ENCODE peak calls at places on chromosomes 3 and 15, in four cellular contexts. One of them, this sample, is unnamed.

GRCh38 chr15:100525894-100526512 is 2.7 kb downstream of the CERS3 start:
- DNase-seq in T-helper 9 cell: no peak
- DNase-seq in NCI-H2081: peak; percentile 45
- DNase-seq in skeletal muscle cell: no peak
- DNase-seq in this sample: no peak

GRCh38 chr3:120678984-120679383 is 3.1 kb downstream of the HGD start:
- DNase-seq in skeletal muscle cell: no peak
- DNase-seq in T-helper 9 cell: no peak
- DNase-seq in NCI-H2081: no peak
- DNase-seq in this sample: no peak

GRCh38 chr3:187403768-187404270 is 35.6 kb downstream of the RTP4 start:
- DNase-seq in NCI-H2081: no peak
- DNase-seq in skeletal muscle cell: peak; percentile 95
- DNase-seq in T-helper 9 cell: no peak
- DNase-seq in this sample: no peak

GRCh38 chr3:44342191-44342790 is 3.7 kb downstream of the TCAIM start:
- DNase-seq in skeletal muscle cell: no peak
- DNase-seq in NCI-H2081: no peak
- DNase-seq in T-helper 9 cell: no peak
- DNase-seq in this sample: no peak

GRCh38 chr3:63450634-63451363 is 172.7 kb downstream of the SYNPR start:
- DNase-seq in skeletal muscle cell: no peak
- DNase-seq in T-helper 9 cell: no peak
- DNase-seq in NCI-H2081: no peak
- DNase-seq in this sample: no peak

GRCh38 chr15:69082041-69082502 is 67.6 kb downstream of the NOX5 start:
- DNase-seq in skeletal muscle cell: peak; percentile 81
- DNase-seq in NCI-H2081: no peak
- DNase-seq in T-helper 9 cell: no peak
- DNase-seq in this sample: no peak

GRCh38 chr3:113758389-113759029 is 11.7 kb downstream of the ATP6V1A start:
- DNase-seq in skeletal muscle cell: no peak
- DNase-seq in NCI-H2081: no peak
- DNase-seq in T-helper 9 cell: no peak
- DNase-seq in this sample: no peak

GRCh38 chr15:41981373-41982132 is 9.2 kb upstream of the EHD4 start:
- DNase-seq in NCI-H2081: no peak
- DNase-seq in T-helper 9 cell: no peak
- DNase-seq in skeletal muscle cell: no peak
- DNase-seq in this sample: no peak

GRCh38 chr15:60928210-60928609 is 300.9 kb downstream of the RORA start:
- DNase-seq in NCI-H2081: no peak
- DNase-seq in T-helper 9 cell: no peak
- DNase-seq in skeletal muscle cell: no peak
- DNase-seq in this sample: no peak

GRCh38 chr3:66386925-66387650 is 113.7 kb downstream of the LRIG1 start:
- DNase-seq in NCI-H2081: peak; percentile 50
- DNase-seq in T-helper 9 cell: no peak
- DNase-seq in skeletal muscle cell: no peak
- DNase-seq in this sample: no peak

GRCh38 chr15:23002920-23003319 is 22.8 kb upstream of the CYFIP1 start:
- DNase-seq in skeletal muscle cell: no peak
- DNase-seq in NCI-H2081: no peak
- DNase-seq in T-helper 9 cell: no peak
- DNase-seq in this sample: no peak

GRCh38 chr3:25594007-25594502 is 70.7 kb downstream of the TOP2B start:
- DNase-seq in T-helper 9 cell: no peak
- DNase-seq in skeletal muscle cell: peak; percentile 51
- DNase-seq in NCI-H2081: peak; percentile 58
- DNase-seq in this sample: no peak

GRCh38 chr15:63474810-63475316 is 29.5 kb upstream of the USP3 start:
- DNase-seq in NCI-H2081: no peak
- DNase-seq in skeletal muscle cell: no peak
- DNase-seq in T-helper 9 cell: no peak
- DNase-seq in this sample: no peak

GRCh38 chr3:72728958-72729467 is 119.2 kb downstream of the SHQ1 start:
- DNase-seq in T-helper 9 cell: no peak
- DNase-seq in NCI-H2081: peak; percentile 68
- DNase-seq in skeletal muscle cell: no peak
- DNase-seq in this sample: peak; percentile 17

GRCh38 chr3:63351159-63352007 is 73.3 kb downstream of the SYNPR start:
- DNase-seq in skeletal muscle cell: peak; percentile 36
- DNase-seq in NCI-H2081: peak; percentile 53
- DNase-seq in T-helper 9 cell: no peak
- DNase-seq in this sample: peak; percentile 4

GRCh38 chr3:197013989-197014388 is 15.6 kb downstream of the MELTF start:
- DNase-seq in NCI-H2081: no peak
- DNase-seq in skeletal muscle cell: no peak
- DNase-seq in T-helper 9 cell: no peak
- DNase-seq in this sample: no peak

GRCh38 chr15:90887037-90887481 is 2.8 kb downstream of the FES start:
- DNase-seq in T-helper 9 cell: no peak
- DNase-seq in skeletal muscle cell: no peak
- DNase-seq in NCI-H2081: no peak
- DNase-seq in this sample: no peak

GRCh38 chr15:85979929-85980328 is 99.7 kb upstream of the AGBL1 start:
- DNase-seq in NCI-H2081: no peak
- DNase-seq in T-helper 9 cell: no peak
- DNase-seq in skeletal muscle cell: no peak
- DNase-seq in this sample: no peak

GRCh38 chr3:158403013-158403412 is 168.0 kb upstream of the MLF1 start:
- DNase-seq in NCI-H2081: peak; percentile 46
- DNase-seq in T-helper 9 cell: no peak
- DNase-seq in skeletal muscle cell: no peak
- DNase-seq in this sample: no peak

GRCh38 chr15:43134157-43134637 is 811 bp downstream of the TMEM62 start:
- DNase-seq in skeletal muscle cell: no peak
- DNase-seq in T-helper 9 cell: no peak
- DNase-seq in NCI-H2081: peak; percentile 26
- DNase-seq in this sample: no peak

GRCh38 chr3:188133646-188134045 is 20.3 kb upstream of the LPP start:
- DNase-seq in NCI-H2081: no peak
- DNase-seq in skeletal muscle cell: peak; percentile 64
- DNase-seq in T-helper 9 cell: no peak
- DNase-seq in this sample: no peak

GRCh38 chr3:26558257-26558656 is 64.3 kb upstream of the LRRC3B start:
- DNase-seq in skeletal muscle cell: no peak
- DNase-seq in T-helper 9 cell: no peak
- DNase-seq in NCI-H2081: no peak
- DNase-seq in this sample: no peak

GRCh38 chr15:57735406-57735805 is 28.9 kb downstream of the POLR2M start:
- DNase-seq in skeletal muscle cell: no peak
- DNase-seq in NCI-H2081: no peak
- DNase-seq in T-helper 9 cell: no peak
- DNase-seq in this sample: no peak

GRCh38 chr3:183385698-183386590 is 42.5 kb downstream of the MCF2L2 start:
- DNase-seq in skeletal muscle cell: peak; percentile 37
- DNase-seq in NCI-H2081: peak; percentile 82
- DNase-seq in T-helper 9 cell: peak; percentile 33
- DNase-seq in this sample: peak; percentile 36

GRCh38 chr15:94203321-94203720 is 28.0 kb upstream of the MCTP2 start:
- DNase-seq in T-helper 9 cell: no peak
- DNase-seq in NCI-H2081: no peak
- DNase-seq in skeletal muscle cell: no peak
- DNase-seq in this sample: no peak